ENCODE peak calls at places on chromosome 7, in six cellular contexts. E is AG10803, D is uterus, G is astrocyte of the spinal cord, Q is sigmoid colon, N is body of pancreas. M is an unnamed sample.

GRCh38 chr7:118104812-118105441 is 79.0 kb upstream of the LSM8 start:
- DNase-seq in Q (no peak), G (peak), D (no peak), E (peak), N (no peak), M (peak)

GRCh38 chr7:43905209-43905946 is 1.0 kb downstream of the URGCP start:
- DNase-seq in N (peak), D (no peak), G (no peak), E (peak), Q (no peak), M (peak)

GRCh38 chr7:52897708-52898107 is 137.7 kb upstream of the POM121L12 start:
- DNase-seq in Q (peak), G (peak), D (no peak), N (no peak), E (no peak), M (no peak)

GRCh38 chr7:48638041-48638440 is 286.3 kb upstream of the CDC14C start:
- DNase-seq in E (no peak), D (no peak), Q (no peak), G (peak), N (no peak), M (no peak)

GRCh38 chr7:43232376-43232775 is 119.9 kb downstream of the HECW1 start:
- DNase-seq in E (no peak), Q (no peak), G (no peak), N (no peak), D (no peak), M (peak)

GRCh38 chr7:49783446-49783845 is 10.0 kb downstream of the VWC2 start:
- DNase-seq in N (no peak), Q (no peak), D (no peak), G (no peak), E (no peak), M (no peak)

GRCh38 chr7:98194672-98195457 is 16.4 kb upstream of the BHLHA15 start:
- DNase-seq in Q (no peak), N (no peak), E (peak), G (peak), D (no peak), M (no peak)

GRCh38 chr7:142539901-142540300 is 209.4 kb upstream of the PRSS1 start:
- DNase-seq in E (peak), G (peak), Q (no peak), N (no peak), D (no peak), M (peak)

GRCh38 chr7:98711945-98712344 is 94.9 kb downstream of the NPTX2 start:
- DNase-seq in N (no peak), G (no peak), Q (no peak), E (no peak), D (no peak), M (no peak)

GRCh38 chr7:100600222-100601038 is 1.7 kb upstream of the PCOLCE start:
- DNase-seq in D (no peak), N (peak), G (no peak), E (no peak), Q (no peak), M (no peak)

GRCh38 chr7:159015081-159015893 is 129.4 kb downstream of the VIPR2 start:
- DNase-seq in Q (peak), E (no peak), D (peak), N (no peak), G (peak), M (peak)

GRCh38 chr7:150666412-150666811 is 19.1 kb upstream of the GIMAP2 start:
- DNase-seq in D (no peak), Q (no peak), G (no peak), E (no peak), N (no peak), M (no peak)

GRCh38 chr7:25894002-25894901 is 257.7 kb upstream of the NFE2L3 start:
- DNase-seq in E (peak), D (no peak), N (peak), G (no peak), Q (no peak), M (peak)

GRCh38 chr7:100726998-100727761 is 6.2 kb upstream of the ZAN start:
- DNase-seq in Q (peak), N (no peak), E (peak), G (peak), D (peak), M (peak)

GRCh38 chr7:108252177-108252576 is 122.0 kb upstream of the LAMB4 start:
- DNase-seq in G (no peak), D (no peak), Q (no peak), E (no peak), N (no peak), M (no peak)

GRCh38 chr7:47453093-47454056 is 128.5 kb downstream of the TNS3 start:
- DNase-seq in Q (peak), N (peak), E (peak), G (peak), D (peak), M (peak)

GRCh38 chr7:88040694-88041093 is 106.6 kb downstream of the ADAM22 start:
- DNase-seq in Q (no peak), D (no peak), E (peak), N (no peak), G (peak), M (peak)

GRCh38 chr7:20021834-20022233 is 195.3 kb downstream of the MACC1 start:
- DNase-seq in E (peak), G (no peak), D (no peak), N (no peak), Q (no peak), M (no peak)

DNA sequence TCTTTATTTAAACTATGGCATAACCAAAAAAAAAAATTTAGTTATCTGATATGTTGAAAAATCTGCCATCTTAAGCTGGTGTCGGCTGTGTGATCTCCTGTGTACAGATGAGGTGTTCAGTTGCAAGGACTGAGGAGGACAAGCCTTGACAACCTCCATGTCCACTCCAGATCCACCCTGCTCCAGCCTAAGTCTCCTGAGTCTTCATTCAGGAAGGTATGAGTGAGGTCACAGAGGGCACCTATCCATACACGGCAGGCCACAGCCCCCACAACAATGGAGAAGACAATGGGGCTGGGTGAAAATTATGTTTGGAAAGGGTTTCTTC is 16.1 kb downstream of the TARP start:
- DNase-seq in E (no peak), D (no peak), Q (no peak), N (no peak), G (no peak), M (no peak)
- H3K4me3 ChIP-seq in E (no peak), D (no peak), Q (no peak), N (no peak), G (no peak), M (no peak)

DNA sequence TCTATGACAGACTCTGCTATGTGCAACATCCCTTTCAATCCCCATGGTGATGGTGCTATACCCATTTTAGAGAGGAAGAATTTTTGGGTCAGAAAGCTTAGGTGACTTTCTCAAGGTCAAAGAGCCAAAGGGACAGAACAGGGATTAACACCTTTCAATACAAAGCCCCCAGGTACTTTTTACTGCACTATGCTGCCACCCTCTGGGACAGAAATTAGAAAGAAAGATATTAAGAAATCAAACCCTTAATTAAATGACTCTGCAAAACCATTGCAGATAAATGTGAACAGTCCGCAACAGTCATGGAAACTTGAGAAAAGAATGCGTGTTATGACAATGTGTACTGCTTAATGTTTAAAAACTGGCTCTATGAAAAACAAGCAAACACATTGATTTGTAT is 673.7 kb downstream of the MAGI2 start:
- DNase-seq in D (no peak), N (no peak), E (no peak), Q (no peak), G (no peak), M (no peak)
- TF ChIP-seq CTCF in D (no peak), N (peak), E (no peak), Q (no peak), G (no peak), M (no peak)

DNA sequence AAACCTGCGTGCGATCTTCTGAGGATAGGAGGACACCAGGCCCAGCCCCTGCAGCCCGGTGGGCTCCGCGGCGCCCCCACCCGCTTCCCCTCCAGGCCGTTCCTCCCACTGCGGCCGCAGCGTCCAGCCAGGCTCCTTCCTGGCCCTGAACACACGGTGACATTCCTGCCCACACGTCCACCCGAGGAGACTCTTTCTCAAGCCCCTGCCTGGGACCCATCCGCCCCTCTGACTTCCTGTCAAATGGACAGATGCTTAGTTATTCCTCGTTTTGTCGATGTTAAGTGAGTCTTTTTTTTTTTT is 32.4 kb upstream of the RNF32 start:
- DNase-seq in D (no peak), Q (no peak), N (no peak), G (no peak), E (no peak), M (no peak)
- H3K4me3 ChIP-seq in D (peak), Q (peak), N (no peak), G (peak), E (peak), M (no peak)

GRCh38 chr7:97149843-97150242 is 32.3 kb downstream of the SDHAF3 start:
- DNase-seq in G (no peak), D (no peak), Q (no peak), N (no peak), E (peak), M (peak)

GRCh38 chr7:97145068-97145467 is 27.6 kb downstream of the SDHAF3 start:
- DNase-seq in N (no peak), Q (no peak), G (peak), D (no peak), E (peak), M (peak)
- TF ChIP-seq CTCF in N (peak), Q (no peak), G (peak), D (peak), E (peak), M (peak)

DNA sequence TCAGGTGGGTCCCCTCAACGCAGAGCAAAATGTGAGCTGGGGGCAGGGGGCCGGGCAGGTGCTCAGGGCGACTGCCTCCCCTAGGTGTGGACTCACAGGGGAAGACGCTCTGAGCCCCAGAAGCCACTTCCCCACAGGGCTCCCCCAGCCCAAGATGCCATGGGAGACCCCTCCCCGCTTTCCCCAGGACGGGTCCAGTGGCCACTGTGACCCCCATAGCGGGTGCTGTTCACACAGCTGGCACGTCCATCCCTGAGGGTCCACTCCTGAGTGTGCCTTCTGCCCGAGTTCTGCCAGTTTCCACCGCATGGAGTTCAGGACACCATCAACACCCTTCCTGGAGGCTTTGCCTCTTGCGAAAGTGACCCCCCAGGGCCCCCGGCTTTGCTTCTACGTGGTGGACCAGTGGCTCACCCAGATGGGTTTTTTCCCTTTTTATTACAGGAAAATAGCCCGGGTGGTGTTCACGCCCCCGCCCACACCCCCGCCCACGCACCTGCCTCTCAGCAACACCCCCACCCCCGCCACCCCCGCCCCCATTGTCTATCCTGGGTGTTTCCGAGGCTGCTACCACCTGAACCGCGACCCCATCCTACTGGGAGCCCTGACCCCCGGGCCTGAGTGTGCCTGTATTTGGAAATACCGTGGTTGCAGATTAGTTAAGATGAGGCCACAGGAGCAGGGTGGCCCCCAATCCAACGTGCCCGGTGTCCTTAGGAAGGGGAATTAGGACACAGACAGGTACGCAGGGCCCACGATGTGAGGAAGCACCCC is 32.0 kb downstream of the ADAP1 start:
- DNase-seq in D (no peak), Q (peak), G (no peak), E (no peak), N (peak), M (no peak)
- H3K4me3 ChIP-seq in D (no peak), Q (no peak), G (no peak), E (no peak), N (no peak), M (no peak)

GRCh38 chr7:107130487-107131220 is 38.1 kb upstream of the HBP1 start:
- DNase-seq in G (peak), E (peak), D (no peak), N (no peak), Q (no peak), M (no peak)
- TF ChIP-seq CTCF in G (peak), E (no peak), D (no peak), N (no peak), Q (no peak), M (peak)

DNA sequence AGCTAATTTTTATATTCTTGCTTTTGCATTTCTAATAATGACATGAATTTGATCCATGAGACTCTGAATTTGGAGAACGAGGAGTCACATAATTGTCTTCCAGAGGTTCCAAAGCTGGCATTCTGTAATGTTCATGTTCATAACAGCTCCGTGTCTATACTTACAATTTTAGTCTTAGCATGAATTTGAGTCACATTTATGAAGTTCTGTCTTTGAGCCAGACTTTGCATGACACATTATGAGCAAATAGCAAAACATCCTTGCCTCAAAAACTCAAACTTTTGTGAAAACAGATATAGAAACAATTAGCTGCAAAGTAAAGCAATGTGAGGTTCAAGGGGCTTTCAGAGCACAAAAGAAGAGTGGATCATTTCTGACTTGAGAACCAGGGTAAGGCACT is 44.5 kb upstream of the CAV2 start:
- DNase-seq in G (peak), Q (no peak), D (no peak), N (no peak), E (peak), M (peak)
- H3K4me3 ChIP-seq in G (no peak), Q (no peak), D (no peak), N (no peak), E (no peak), M (no peak)

GRCh38 chr7:154837087-154837486 is 165.8 kb downstream of the PAXIP1 start:
- DNase-seq in Q (no peak), D (no peak), G (no peak), N (no peak), E (no peak), M (no peak)

GRCh38 chr7:154837622-154838021 is 165.3 kb downstream of the PAXIP1 start:
- DNase-seq in Q (no peak), N (no peak), D (no peak), E (no peak), G (no peak), M (no peak)

GRCh38 chr7:154833839-154834238 is 169.1 kb downstream of the PAXIP1 start:
- DNase-seq in N (no peak), G (no peak), D (no peak), E (no peak), Q (no peak), M (no peak)

GRCh38 chr7:154835924-154836529 is 166.9 kb downstream of the PAXIP1 start:
- DNase-seq in G (no peak), D (no peak), N (no peak), Q (no peak), E (no peak), M (no peak)

DNA sequence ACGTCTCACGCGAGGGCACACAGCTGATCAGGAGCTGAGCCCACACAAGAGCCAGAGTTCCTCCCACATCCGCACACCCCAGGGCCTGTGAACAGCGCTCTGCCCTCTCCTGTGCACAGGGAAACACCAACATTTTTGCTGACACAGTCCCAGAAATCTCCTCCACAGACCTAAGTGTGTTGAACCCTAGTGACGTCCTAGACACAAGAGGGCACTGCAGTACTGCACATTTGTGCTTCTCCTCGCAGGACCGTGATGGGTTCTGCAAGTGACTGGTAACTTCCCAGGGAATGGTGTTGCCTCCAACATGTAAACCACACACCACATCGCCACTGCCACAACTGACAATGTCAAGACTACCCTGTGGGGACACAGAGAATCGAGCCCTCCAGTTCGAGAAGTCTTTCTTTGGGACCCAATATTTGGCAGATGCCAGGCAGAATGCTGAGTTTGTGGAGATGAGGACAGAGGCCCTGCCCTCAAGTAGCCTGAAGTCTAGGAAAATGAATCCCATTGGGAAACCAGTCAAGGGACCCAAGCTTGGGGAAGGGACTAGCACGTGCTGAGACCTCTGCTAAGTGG is 170.3 kb downstream of the PAXIP1 start:
- DNase-seq in G (no peak), E (no peak), N (no peak), Q (no peak), D (no peak), M (no peak)
- TF ChIP-seq CTCF in G (no peak), E (no peak), N (no peak), Q (no peak), D (no peak), M (no peak)

DNA sequence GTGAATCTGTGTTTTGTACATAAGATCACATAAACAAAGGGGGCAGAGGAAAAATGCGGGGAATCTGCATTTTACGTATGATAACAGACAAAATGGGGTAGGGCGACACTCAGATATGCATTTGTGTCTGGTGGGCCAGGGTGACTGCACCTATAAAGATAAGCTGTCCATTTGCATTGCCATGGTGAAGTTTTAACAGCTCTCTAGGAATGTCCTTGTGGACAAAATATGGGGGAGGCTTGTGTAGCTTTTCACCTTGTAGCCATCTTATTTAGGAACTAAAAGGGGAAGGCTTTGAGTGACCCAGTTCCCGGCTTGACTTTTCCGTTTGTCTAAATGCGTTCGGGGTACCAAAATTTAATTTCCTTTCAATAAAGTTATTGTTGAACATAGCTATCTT is 92.4 kb upstream of the AGBL3 start:
- DNase-seq in N (no peak), D (no peak), G (no peak), E (no peak), Q (no peak), M (no peak)
- H3K4me3 ChIP-seq in N (no peak), D (no peak), G (no peak), E (no peak), Q (no peak), M (peak)

GRCh38 chr7:104272767-104273384 is 55.5 kb upstream of the LHFPL3 start:
- DNase-seq in N (no peak), G (peak), E (peak), Q (no peak), D (no peak), M (peak)
- TF ChIP-seq CTCF in N (peak), G (peak), E (peak), Q (peak), D (no peak), M (peak)

M was measured in fibroblast of mammary gland.